ENCODE peak calls at places on chromosomes 1 and 21, in six cellular contexts. G is stimulated activated CD4-positive, alpha-beta T cell treated with anti-CD3 and anti-CD28 coated beads, TNF-alpha, amount 100 ng/mL, for 1 hour; M is H1; Q is stimulated activated naive CD4-positive, alpha-beta T cell; S is GM12878; B is aorta. Z is an unnamed sample.
A peak's percentile ranks its signal among the peaks of the same experiment; 100 is the strongest.

GRCh38 chr1:246591958-246592357 is 25.7 kb downstream of the CNST start:
- DNase-seq in G (no peak), M (no peak), Q (no peak), S (no peak), B (no peak), Z (no peak)

GRCh38 chr1:184843732-184844495 is 89.3 kb upstream of the EDEM3 start:
- DNase-seq in G (no peak), M (no peak), Q (no peak), S (peak; percentile 48), B (no peak), Z (no peak)

GRCh38 chr21:16186742-16187141 is 457.0 kb downstream of the USP25 start:
- DNase-seq in G (no peak), M (no peak), Q (no peak), S (no peak), B (no peak), Z (no peak)

GRCh38 chr1:82564338-82564737 is 763.6 kb downstream of the ADGRL2 start:
- DNase-seq in G (no peak), M (no peak), Q (no peak), S (no peak), B (no peak), Z (no peak)

GRCh38 chr1:81836007-81836626 is 35.4 kb downstream of the ADGRL2 start:
- DNase-seq in G (no peak), M (no peak), Q (no peak), S (no peak), B (no peak), Z (no peak)

GRCh38 chr1:19113362-19114092 is 96.5 kb downstream of the UBR4 start:
- DNase-seq in G (no peak), M (no peak), Q (no peak), S (no peak), B (no peak), Z (no peak)

GRCh38 chr1:54477153-54477561 is 70.9 kb upstream of the ACOT11 start:
- DNase-seq in G (no peak), M (no peak), Q (no peak), S (no peak), B (no peak), Z (no peak)

GRCh38 chr1:245201201-245201600 is 46.4 kb downstream of the KIF26B start:
- DNase-seq in G (no peak), M (no peak), Q (no peak), S (no peak), B (no peak), Z (no peak)

GRCh38 chr1:44806704-44807363 is at the start of gene DYNLT4:
- DNase-seq in G (no peak), M (no peak), Q (no peak), S (no peak), B (no peak), Z (no peak)

GRCh38 chr1:192529811-192530210 is 45.8 kb upstream of the RGS1 start:
- DNase-seq in G (no peak), M (no peak), Q (no peak), S (no peak), B (no peak), Z (no peak)

GRCh38 chr1:193472838-193473398 is 286.5 kb upstream of the B3GALT2 start:
- DNase-seq in G (no peak), M (no peak), Q (no peak), S (no peak), B (no peak), Z (no peak)

GRCh38 chr21:39651206-39651605 is 38.5 kb downstream of the B3GALT5 start:
- DNase-seq in G (no peak), M (no peak), Q (no peak), S (no peak), B (no peak), Z (no peak)

GRCh38 chr1:79633456-79633855 is 626.9 kb upstream of the ADGRL4 start:
- DNase-seq in G (no peak), M (no peak), Q (no peak), S (no peak), B (no peak), Z (no peak)

GRCh38 chr1:27137022-27137542 is 17.8 kb downstream of the SLC9A1 start:
- DNase-seq in G (peak; percentile 61), M (no peak), Q (peak; percentile 78), S (no peak), B (no peak), Z (no peak)

GRCh38 chr1:116375165-116375883 is 2.3 kb downstream of the ATP1A1 start:
- DNase-seq in G (no peak), M (no peak), Q (no peak), S (no peak), B (no peak), Z (peak; percentile 61)

GRCh38 chr1:86527306-86527705 is 19.6 kb upstream of the CLCA4 start:
- DNase-seq in G (no peak), M (no peak), Q (no peak), S (no peak), B (no peak), Z (no peak)

GRCh38 chr1:156387899-156388813 is 19.1 kb downstream of the RHBG start:
- DNase-seq in G (no peak), M (peak; percentile 74), Q (no peak), S (no peak), B (no peak), Z (peak; percentile 42)

GRCh38 chr21:45741691-45742090 is 98.2 kb downstream of the PCBP3 start:
- DNase-seq in G (no peak), M (no peak), Q (no peak), S (no peak), B (peak; percentile 44), Z (no peak)

GRCh38 chr1:17755120-17755519 is at the start of gene ACTL8:
- DNase-seq in G (no peak), M (no peak), Q (no peak), S (no peak), B (no peak), Z (no peak)

GRCh38 chr21:44994016-44994365 is 54.2 kb downstream of the SLX9 start:
- DNase-seq in G (no peak), M (no peak), Q (no peak), S (no peak), B (peak; percentile 76), Z (no peak)

GRCh38 chr1:155591770-155592169 is 18.2 kb upstream of the MSTO1 start:
- DNase-seq in G (no peak), M (no peak), Q (peak; percentile 31), S (peak; percentile 24), B (no peak), Z (no peak)

GRCh38 chr1:23555225-23555801 is 4.0 kb downstream of the ID3 start:
- DNase-seq in G (no peak), M (no peak), Q (no peak), S (no peak), B (peak; percentile 81), Z (no peak)

GRCh38 chr1:88080875-88081274 is 603.2 kb upstream of the PKN2 start:
- DNase-seq in G (no peak), M (no peak), Q (no peak), S (no peak), B (no peak), Z (no peak)